ENCODE peak calls at places on chromosomes 6 and 20, in nine cellular contexts. V, D, A, C, X, O, J, Y and L are unnamed samples.

GRCh38 chr6:44162876-44163625 is 4.4 kb downstream of the CAPN11 start:
- DNase-seq in J (no peak), D (no peak), Y (no peak), C (no peak), A (no peak), O (no peak), X (no peak), V (no peak), L (no peak)

GRCh38 chr6:42400886-42401604 is 50.7 kb downstream of the TRERF1 start:
- DNase-seq in O (no peak), D (no peak), Y (no peak), X (no peak), C (no peak), V (no peak), J (no peak), A (no peak), L (no peak)

GRCh38 chr20:24337074-24337473 is 132.4 kb upstream of the SYNDIG1 start:
- DNase-seq in J (no peak), O (no peak), A (no peak), C (no peak), V (no peak), X (no peak), D (no peak), Y (no peak), L (no peak)

GRCh38 chr6:24766685-24767462 is 7.9 kb upstream of the GMNN start:
- DNase-seq in O (peak), V (no peak), C (no peak), X (peak), J (peak), D (no peak), Y (no peak), A (no peak), L (no peak)

GRCh38 chr6:10458287-10458686 is 43.4 kb upstream of the TFAP2A start:
- DNase-seq in J (no peak), V (no peak), D (no peak), O (no peak), Y (no peak), X (no peak), C (no peak), A (no peak), L (no peak)

GRCh38 chr6:3517350-3517749 is 60.5 kb upstream of the SLC22A23 start:
- DNase-seq in X (peak), O (no peak), D (no peak), C (no peak), V (no peak), A (no peak), J (no peak), Y (no peak), L (no peak)

GRCh38 chr6:106974337-106974998 is at the start of gene CD24:
- DNase-seq in O (no peak), V (no peak), J (peak), Y (no peak), C (peak), X (no peak), D (no peak), A (peak), L (peak)

GRCh38 chr20:15220778-15221565 is 883.6 kb upstream of the FLRT3 start:
- DNase-seq in V (no peak), J (no peak), Y (no peak), O (no peak), D (no peak), A (no peak), C (no peak), X (peak), L (no peak)

GRCh38 chr6:139572001-139572400 is 197.6 kb upstream of the CITED2 start:
- DNase-seq in Y (no peak), V (no peak), X (no peak), A (no peak), C (no peak), O (no peak), J (no peak), D (no peak), L (no peak)

GRCh38 chr6:159013229-159013628 is 13.2 kb upstream of the RSPH3 start:
- DNase-seq in C (no peak), D (no peak), Y (no peak), X (peak), V (no peak), J (no peak), O (no peak), A (no peak), L (no peak)

GRCh38 chr6:168198302-168199180 is 119.5 kb upstream of the FRMD1 start:
- DNase-seq in O (no peak), V (no peak), D (no peak), Y (no peak), X (no peak), A (no peak), C (no peak), J (no peak), L (no peak)

GRCh38 chr6:51139841-51140462 is 321.3 kb downstream of the TFAP2B start:
- DNase-seq in C (no peak), J (no peak), O (no peak), V (no peak), D (peak), X (no peak), A (no peak), Y (no peak), L (no peak)

GRCh38 chr20:37366749-37367148 is 20.8 kb downstream of the SRC start:
- DNase-seq in D (no peak), O (no peak), V (no peak), Y (no peak), C (no peak), X (no peak), J (no peak), A (no peak), L (no peak)

GRCh38 chr6:72218125-72218524 is 331.8 kb downstream of the RIMS1 start:
- DNase-seq in A (no peak), V (peak), O (no peak), C (no peak), X (peak), Y (no peak), J (peak), D (peak), L (no peak)

GRCh38 chr20:3309226-3309625 is 70.2 kb upstream of the SLC4A11 start:
- DNase-seq in X (no peak), J (no peak), A (no peak), O (no peak), D (no peak), Y (no peak), V (no peak), C (no peak), L (no peak)

GRCh38 chr6:129312865-129313264 is 397.1 kb downstream of the ARHGAP18 start:
- DNase-seq in C (no peak), X (peak), Y (no peak), D (no peak), V (no peak), J (no peak), O (no peak), A (no peak), L (no peak)

GRCh38 chr6:134848076-134848475 is 101.8 kb downstream of the ALDH8A1 start:
- DNase-seq in C (no peak), X (no peak), D (no peak), O (no peak), V (no peak), A (no peak), Y (no peak), J (no peak), L (no peak)

GRCh38 chr6:19070520-19070919 is 683.4 kb downstream of the RNF144B start:
- DNase-seq in Y (no peak), A (no peak), C (no peak), X (no peak), D (no peak), O (no peak), V (no peak), J (no peak), L (no peak)

GRCh38 chr6:26328265-26328844 is 36.6 kb upstream of the BTN3A2 start:
- DNase-seq in V (no peak), D (no peak), O (peak), A (no peak), C (no peak), J (no peak), X (no peak), Y (no peak), L (no peak)

GRCh38 chr6:10099086-10099499 is 315.8 kb downstream of the TFAP2A start:
- DNase-seq in A (no peak), O (no peak), V (peak), D (no peak), Y (no peak), C (no peak), X (no peak), J (no peak), L (no peak)

GRCh38 chr20:54122681-54123586 is 50.9 kb downstream of the CYP24A1 start:
- DNase-seq in V (no peak), Y (no peak), J (no peak), D (no peak), A (no peak), C (no peak), X (no peak), O (no peak), L (no peak)

GRCh38 chr20:32600681-32601237 is 15.6 kb upstream of the NOL4L start:
- DNase-seq in V (no peak), J (no peak), X (no peak), Y (no peak), D (no peak), A (no peak), O (no peak), C (no peak), L (no peak)

GRCh38 chr20:3409417-3409816 is 1.9 kb upstream of the DNAAF9 start:
- DNase-seq in A (no peak), J (no peak), Y (no peak), O (no peak), C (no peak), D (no peak), X (no peak), V (no peak), L (no peak)

GRCh38 chr6:110116258-110116657 is 63.2 kb downstream of the WASF1 start:
- DNase-seq in O (no peak), X (no peak), J (no peak), A (no peak), D (no peak), V (no peak), Y (no peak), C (no peak), L (no peak)

GRCh38 chr20:31845300-31845863 is at the start of gene FOXS1:
- DNase-seq in A (no peak), Y (no peak), X (peak), C (no peak), D (peak), V (peak), O (no peak), J (no peak), L (no peak)

GRCh38 chr6:52063584-52064400 is 23.6 kb downstream of the PKHD1 start:
- DNase-seq in D (peak), V (no peak), A (peak), C (no peak), Y (peak), O (peak), X (peak), J (peak), L (no peak)

GRCh38 chr6:34238507-34239239 is 2.0 kb downstream of the HMGA1 start:
- DNase-seq in J (no peak), D (no peak), V (no peak), O (no peak), X (no peak), C (peak), Y (no peak), A (no peak), L (no peak)

GRCh38 chr20:1472556-1473243 is 6.1 kb upstream of the NSFL1C start:
- DNase-seq in V (no peak), X (no peak), A (no peak), C (no peak), O (no peak), D (no peak), J (no peak), Y (no peak), L (no peak)

GRCh38 chr6:159654483-159655098 is 38.5 kb downstream of the SOD2 start:
- DNase-seq in A (no peak), O (peak), D (no peak), C (peak), V (no peak), Y (no peak), X (peak), J (peak), L (peak)

GRCh38 chr6:23174781-23175361 is 605.5 kb downstream of the HDGFL1 start:
- DNase-seq in D (no peak), X (peak), Y (no peak), J (no peak), V (no peak), A (no peak), C (no peak), O (no peak), L (no peak)

GRCh38 chr20:37581246-37581645 is 53.6 kb upstream of the BLCAP start:
- DNase-seq in D (no peak), A (no peak), V (no peak), C (no peak), Y (no peak), X (no peak), O (no peak), J (no peak), L (no peak)

GRCh38 chr6:139925894-139926641 is 551.6 kb upstream of the CITED2 start:
- DNase-seq in O (no peak), Y (no peak), J (no peak), X (peak), D (no peak), V (no peak), A (no peak), C (peak), L (no peak)

GRCh38 chr6:33075568-33076405 is at the start of gene HLA-DPB1:
- DNase-seq in D (no peak), Y (no peak), A (peak), V (no peak), O (peak), J (peak), C (no peak), X (peak), L (no peak)

GRCh38 chr6:3231213-3232016 is 4.0 kb upstream of the TUBB2B start:
- DNase-seq in D (peak), Y (no peak), C (peak), X (peak), V (peak), A (no peak), O (peak), J (no peak), L (peak)